ENCODE peak calls at places on chromosome 18, in seven cellular contexts. S is CD4-positive, alpha-beta memory T cell; N is tibial nerve; W is prostate gland; M is ovary; G is endothelial cell of umbilical vein; E is right lobe of liver. D is an unnamed sample.

GRCh38 chr18:50947899-50948298 is 19.9 kb upstream of the ELAC1 start:
- DNase-seq in S (no peak), W (no peak), E (no peak), N (no peak), M (no peak), G (no peak), D (no peak)

GRCh38 chr18:46212398-46212797 is 108.2 kb downstream of the HAUS1 start:
- DNase-seq in E (no peak), S (no peak), W (no peak), N (no peak), M (no peak), G (no peak), D (no peak)

GRCh38 chr18:22020127-22020866 is 149.1 kb upstream of the GATA6 start:
- DNase-seq in N (no peak), E (peak), M (no peak), W (no peak), S (no peak), G (no peak), D (no peak)

GRCh38 chr18:42028232-42028832 is 73.3 kb downstream of the PIK3C3 start:
- DNase-seq in M (no peak), S (peak), E (no peak), N (no peak), G (peak), W (no peak), D (no peak)

GRCh38 chr18:24875761-24876160 is 415.3 kb downstream of the HRH4 start:
- DNase-seq in G (no peak), E (no peak), W (no peak), M (no peak), S (no peak), N (no peak), D (no peak)

GRCh38 chr18:64208531-64208930 is 59.6 kb upstream of the LINC00305 start:
- DNase-seq in G (no peak), M (no peak), W (no peak), N (no peak), S (no peak), E (no peak), D (no peak)

GRCh38 chr18:59846814-59847490 is 52.8 kb upstream of the PMAIP1 start:
- DNase-seq in E (no peak), G (peak), S (no peak), M (no peak), N (no peak), W (no peak), D (no peak)

GRCh38 chr18:8501044-8501443 is 108.2 kb upstream of the RAB12 start:
- DNase-seq in N (no peak), S (no peak), E (no peak), W (no peak), G (no peak), M (no peak), D (no peak)

GRCh38 chr18:59268722-59269562 is 4.3 kb downstream of the RAX start:
- DNase-seq in E (peak), S (no peak), W (no peak), M (no peak), N (no peak), G (no peak), D (peak)

GRCh38 chr18:61572871-61573270 is 239.6 kb downstream of the CDH20 start:
- DNase-seq in S (no peak), G (no peak), M (no peak), N (no peak), W (no peak), E (no peak), D (no peak)

GRCh38 chr18:62458346-62458745 is 64.5 kb upstream of the ZCCHC2 start:
- DNase-seq in G (no peak), W (no peak), N (no peak), S (no peak), E (no peak), M (no peak), D (no peak)

GRCh38 chr18:54479365-54479764 is 111.7 kb upstream of the DYNAP start:
- DNase-seq in S (no peak), M (no peak), W (no peak), G (no peak), N (no peak), E (no peak), D (no peak)

GRCh38 chr18:79917351-79918088 is 33.9 kb downstream of the SLC66A2 start:
- DNase-seq in M (peak), N (no peak), G (no peak), E (no peak), S (no peak), W (peak), D (no peak)

GRCh38 chr18:73749304-73749703 is 398.3 kb downstream of the FBXO15 start:
- DNase-seq in G (no peak), N (no peak), S (no peak), W (no peak), M (no peak), E (no peak), D (no peak)

GRCh38 chr18:62736077-62736476 is 20.7 kb downstream of the PHLPP1 start:
- DNase-seq in S (no peak), N (no peak), W (no peak), G (no peak), E (no peak), M (no peak), D (no peak)

GRCh38 chr18:57210101-57210661 is 63.3 kb downstream of the BOD1L2 start:
- DNase-seq in E (peak), N (peak), G (peak), W (peak), M (no peak), S (no peak), D (peak)

GRCh38 chr18:4986677-4987076 is 210.4 kb downstream of the AKAIN1 start:
- DNase-seq in M (no peak), W (no peak), G (no peak), N (no peak), E (no peak), S (no peak), D (no peak)

GRCh38 chr18:51226068-51226467 is 28.6 kb upstream of the MEX3C start:
- DNase-seq in M (no peak), E (no peak), G (no peak), S (no peak), W (no peak), N (no peak), D (no peak)

GRCh38 chr18:22471546-22472131 is 53.9 kb upstream of the CTAGE1 start:
- DNase-seq in M (peak), E (no peak), G (peak), N (no peak), W (no peak), S (no peak), D (peak)

GRCh38 chr18:58965291-58965929 is 100.7 kb downstream of the ZNF532 start:
- DNase-seq in N (no peak), G (no peak), S (no peak), M (no peak), W (no peak), E (no peak), D (no peak)

GRCh38 chr18:11946756-11947155 is 34.6 kb upstream of the IMPA2 start:
- DNase-seq in W (no peak), S (no peak), G (no peak), E (no peak), N (no peak), M (peak), D (no peak)

GRCh38 chr18:46366977-46367376 is 262.8 kb downstream of the HAUS1 start:
- DNase-seq in W (no peak), M (no peak), G (no peak), E (no peak), S (no peak), N (no peak), D (no peak)

GRCh38 chr18:74256190-74256589 is 35.6 kb downstream of the CYB5A start:
- DNase-seq in E (no peak), W (no peak), N (no peak), S (no peak), G (no peak), M (no peak), D (no peak)

GRCh38 chr18:27604583-27604982 is 419.5 kb upstream of the CHST9 start:
- DNase-seq in M (no peak), G (peak), S (no peak), N (no peak), E (no peak), W (no peak), D (no peak)

GRCh38 chr18:8375269-8375668 is 234.0 kb upstream of the RAB12 start:
- DNase-seq in N (no peak), M (no peak), S (no peak), W (no peak), E (no peak), G (no peak), D (no peak)

GRCh38 chr18:14975431-14975830 is 227.5 kb downstream of the ANKRD30B start:
- DNase-seq in W (no peak), M (no peak), N (no peak), G (no peak), E (no peak), S (no peak), D (peak)

GRCh38 chr18:28027755-28028154 is 149.2 kb downstream of the CDH2 start:
- DNase-seq in G (no peak), E (no peak), N (no peak), M (no peak), W (no peak), S (no peak), D (no peak)

GRCh38 chr18:58983260-58983659 is 118.6 kb downstream of the ZNF532 start:
- DNase-seq in G (no peak), S (no peak), M (no peak), W (no peak), N (no peak), E (no peak), D (no peak)

GRCh38 chr18:23230688-23231087 is 95.4 kb downstream of the CABLES1 start:
- DNase-seq in W (no peak), E (no peak), S (no peak), N (no peak), M (no peak), G (no peak), D (no peak)

GRCh38 chr18:49973592-49973991 is 160.3 kb upstream of the ACAA2 start:
- DNase-seq in G (no peak), E (no peak), N (no peak), S (no peak), M (no peak), W (no peak), D (no peak)

GRCh38 chr18:79682896-79683625 is 3.5 kb downstream of the CTDP1 start:
- DNase-seq in W (no peak), M (no peak), G (no peak), E (no peak), S (peak), N (no peak), D (no peak)

GRCh38 chr18:66511810-66512209 is 92.1 kb downstream of the CDH19 start:
- DNase-seq in E (no peak), W (no peak), S (no peak), N (no peak), M (no peak), G (peak), D (no peak)

GRCh38 chr18:25279133-25279532 is 72.8 kb downstream of the ZNF521 start:
- DNase-seq in W (no peak), N (no peak), S (no peak), M (no peak), G (peak), E (no peak), D (no peak)

GRCh38 chr18:61637905-61638304 is 254.9 kb downstream of the RNF152 start:
- DNase-seq in M (no peak), W (no peak), S (no peak), G (no peak), N (no peak), E (no peak), D (no peak)

GRCh38 chr18:29184654-29185053 is 1007.7 kb upstream of the CDH2 start:
- DNase-seq in E (no peak), G (no peak), N (no peak), W (no peak), M (no peak), S (no peak), D (no peak)

DNA sequence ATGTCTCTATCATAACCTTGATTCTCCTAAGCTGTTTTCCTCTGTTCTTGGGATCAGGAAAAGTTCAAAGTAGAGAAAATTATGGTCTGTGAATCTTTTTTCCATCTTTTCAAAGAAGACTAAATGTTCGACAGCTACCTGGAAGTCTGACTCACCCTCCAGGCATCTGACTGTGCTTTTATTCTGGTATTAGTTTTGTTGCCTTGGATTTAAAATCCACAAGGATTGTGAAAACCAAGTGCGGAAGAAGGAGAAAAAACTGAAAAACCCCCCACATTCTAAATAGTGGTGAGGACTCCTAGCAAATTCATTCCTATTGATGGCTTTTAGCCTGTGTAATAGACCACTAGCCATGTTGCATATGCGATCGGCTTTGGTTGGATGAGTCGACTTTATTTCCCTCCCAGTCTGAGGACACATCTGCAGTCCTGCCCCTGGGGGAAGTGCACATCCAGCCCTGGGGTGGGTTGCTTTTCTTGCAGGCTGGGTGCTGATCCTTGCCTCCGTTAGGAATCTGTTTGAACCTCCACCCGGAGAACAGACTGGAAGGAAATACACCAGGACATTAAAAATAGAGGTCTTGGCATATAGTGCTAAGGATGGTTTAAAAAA is 16.9 kb downstream of the LDLRAD4 start:
- DNase-seq in W (no peak), M (no peak), G (peak), N (no peak), E (no peak), S (no peak), D (no peak)
- H3K27ac ChIP-seq in W (no peak), M (no peak), G (no peak), N (no peak), E (no peak), S (no peak), D (peak)

GRCh38 chr18:9934274-9934673 is 20.5 kb downstream of the VAPA start:
- DNase-seq in M (no peak), S (no peak), E (no peak), W (no peak), G (no peak), N (no peak), D (no peak)

GRCh38 chr18:9933865-9934264 is 20.0 kb downstream of the VAPA start:
- DNase-seq in N (no peak), W (no peak), E (no peak), M (no peak), S (no peak), G (no peak), D (no peak)

GRCh38 chr18:9931146-9931545 is 17.3 kb downstream of the VAPA start:
- DNase-seq in N (no peak), G (no peak), E (no peak), S (no peak), W (no peak), M (no peak), D (no peak)

GRCh38 chr18:9930299-9930884 is 16.6 kb downstream of the VAPA start:
- DNase-seq in G (no peak), S (no peak), N (no peak), M (no peak), W (no peak), E (no peak), D (no peak)

GRCh38 chr18:9931679-9932078 is 17.9 kb downstream of the VAPA start:
- DNase-seq in M (no peak), S (no peak), W (no peak), G (no peak), N (no peak), E (no peak), D (no peak)
- H3K27ac ChIP-seq in M (no peak), S (no peak), W (no peak), G (no peak), N (no peak), E (no peak), D (no peak)

DNA sequence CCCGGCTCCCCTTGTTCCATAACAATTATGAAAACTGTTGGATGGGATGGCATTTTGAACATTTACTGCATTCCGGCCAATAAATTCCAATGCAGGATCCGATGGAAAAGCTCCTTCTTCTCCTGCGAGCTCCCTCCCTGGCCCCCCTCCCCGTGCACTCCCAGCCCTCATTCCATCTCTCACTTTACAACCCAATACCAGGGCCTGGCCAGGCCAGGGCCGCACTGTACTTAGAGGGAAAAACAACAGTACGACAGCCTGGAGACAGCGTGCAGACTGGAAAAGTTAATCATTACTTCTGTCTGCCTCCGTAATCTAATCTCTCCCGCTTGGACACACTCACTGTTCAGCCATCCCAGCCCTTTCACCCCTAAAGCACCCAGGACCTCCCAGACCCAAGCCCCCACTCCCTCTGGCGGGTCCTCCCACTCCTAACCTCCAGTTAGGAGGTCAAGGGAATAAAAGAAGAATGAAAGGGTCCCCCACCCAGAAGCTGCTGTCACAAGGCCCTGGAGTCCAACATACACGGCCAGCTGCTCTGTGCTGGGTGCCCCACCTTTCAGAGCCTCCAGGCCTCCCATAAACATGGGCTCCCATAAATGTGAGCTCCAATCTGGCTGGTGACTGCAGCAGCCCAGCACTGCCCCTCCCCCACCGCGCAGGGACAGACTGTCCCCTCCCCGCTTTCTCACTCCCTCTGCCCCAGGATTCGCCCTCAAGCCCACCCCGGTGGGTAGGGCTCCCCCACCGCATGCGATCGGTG is 20.6 kb downstream of the SMAD7 start:
- DNase-seq in N (no peak), E (no peak), S (no peak), M (peak), G (peak), W (no peak), D (no peak)
- H3K27ac ChIP-seq in N (peak), E (peak), S (no peak), M (peak), G (peak), W (peak), D (peak)

GRCh38 chr18:44788334-44788733 is 107.6 kb downstream of the SETBP1 start:
- DNase-seq in M (no peak), E (no peak), N (no peak), S (no peak), G (no peak), W (no peak), D (no peak)
- H3K27ac ChIP-seq in M (no peak), E (no peak), N (no peak), S (no peak), G (no peak), W (no peak), D (no peak)